ENCODE peak calls at places on chromosomes 3 and 15, in four cellular contexts. H, B, Q and K are unnamed samples. For H3K4me1, the result is how much of the 10 kb centered on the place peaks cover.

GRCh38 chr3:61805510-61806080 is 244.2 kb downstream of the PTPRG start:
- DNase-seq in H (no peak), B (no peak), Q (no peak), K (no peak)

GRCh38 chr15:65370885-65371284 is 6.9 kb downstream of the IGDCC3 start:
- DNase-seq in H (no peak), B (no peak), Q (no peak), K (no peak)

GRCh38 chr3:177571271-177571972 is 374.1 kb upstream of the TBL1XR1 start:
- DNase-seq in H (no peak), B (no peak), Q (no peak), K (no peak)

GRCh38 chr3:183116051-183116614 is 16.8 kb upstream of the MCCC1 start:
- DNase-seq in H (no peak), B (peak), Q (peak), K (no peak)

GRCh38 chr3:141279074-141279945 is 47.7 kb downstream of the PXYLP1 start:
- DNase-seq in H (no peak), B (peak), Q (no peak), K (no peak)

GRCh38 chr3:169497567-169498257 is 165.8 kb downstream of the MECOM start:
- DNase-seq in H (no peak), B (no peak), Q (peak), K (no peak)

GRCh38 chr15:70788114-70789049 is 25.0 kb upstream of the UACA start:
- DNase-seq in H (no peak), B (no peak), Q (no peak), K (no peak)

GRCh38 chr3:135487261-135487660 is 478.3 kb upstream of the PPP2R3A start:
- DNase-seq in H (no peak), B (no peak), Q (no peak), K (no peak)

GRCh38 chr3:131233900-131234667 is 147.5 kb upstream of the NUDT16 start:
- DNase-seq in H (no peak), B (no peak), Q (no peak), K (no peak)

GRCh38 chr3:149765762-149766334 is 13.6 kb upstream of the COMMD2 start:
- DNase-seq in H (no peak), B (peak), Q (peak), K (no peak)

GRCh38 chr3:2706836-2707210 is 403.4 kb downstream of the IL5RA start:
- DNase-seq in H (no peak), B (no peak), Q (no peak), K (no peak)

GRCh38 chr15:42053914-42054313 is 33.1 kb upstream of the PLA2G4E start:
- DNase-seq in H (no peak), B (no peak), Q (no peak), K (no peak)

GRCh38 chr15:88704791-88705768 is 66.3 kb downstream of the ISG20 start:
- DNase-seq in H (peak), B (peak), Q (peak), K (peak)

GRCh38 chr15:51888593-51889195 is 59.2 kb downstream of the TMOD3 start:
- DNase-seq in H (no peak), B (peak), Q (peak), K (no peak)

GRCh38 chr3:152175576-152175883 is 93.2 kb upstream of the MBNL1 start:
- DNase-seq in H (no peak), B (no peak), Q (peak), K (no peak)

GRCh38 chr3:10942806-10943205 is 49.7 kb upstream of the SLC6A1 start:
- DNase-seq in H (no peak), B (no peak), Q (no peak), K (no peak)

GRCh38 chr3:134339331-134339730 is 34.9 kb downstream of the AMOTL2 start:
- DNase-seq in H (no peak), B (peak), Q (no peak), K (no peak)

GRCh38 chr15:75043509-75044257 is 20.3 kb downstream of the PPCDC start:
- DNase-seq in H (peak), B (no peak), Q (peak), K (peak)
- TF ChIP-seq POLR2AphosphoS5 in H (peak), B (no peak), Q (peak), K (no peak)

GRCh38 chr3:107740992-107741896 is 218.5 kb downstream of the BBX start:
- DNase-seq in H (no peak), B (peak), Q (peak), K (no peak)
- H3K4me1 ChIP-seq in H (under half), B (under half), Q (under half), K (under half)

DNA sequence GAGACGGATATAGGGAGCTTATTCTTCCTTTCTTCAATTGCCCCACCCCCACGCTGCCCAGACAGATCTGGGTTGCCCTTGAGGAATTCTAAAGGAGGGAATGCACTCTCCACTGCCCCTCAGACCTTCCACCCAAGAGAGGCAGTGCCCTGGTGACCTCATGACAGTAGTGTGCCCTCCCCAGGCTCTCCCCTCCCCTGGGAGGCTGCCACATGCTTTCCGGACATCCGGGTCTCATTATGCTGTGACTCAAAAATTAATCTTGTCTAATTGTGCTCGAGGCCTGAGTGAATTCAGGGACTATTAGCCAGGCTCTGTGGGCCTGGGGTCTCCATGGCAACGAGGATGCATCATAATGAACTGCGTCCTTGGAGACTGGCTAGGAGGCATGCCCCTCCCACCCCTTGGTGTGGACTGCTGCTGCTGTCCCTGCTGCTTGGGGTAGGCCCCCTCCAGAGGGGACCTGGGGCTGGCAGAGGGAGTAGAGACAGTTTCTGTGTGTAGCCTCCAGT is 20.8 kb downstream of the CORO2B start:
- DNase-seq in H (no peak), B (peak), Q (no peak), K (no peak)
- TF ChIP-seq POLR2AphosphoS5 in H (no peak), B (no peak), Q (no peak), K (no peak)

GRCh38 chr3:43817081-43817480 is 126.3 kb downstream of the ABHD5 start:
- DNase-seq in H (no peak), B (no peak), Q (no peak), K (no peak)
- H3K4me1 ChIP-seq in H (under half), B (under half), Q (under half), K (under half)

GRCh38 chr15:48470096-48470495 is 138.9 kb downstream of the DUT start:
- DNase-seq in H (no peak), B (no peak), Q (no peak), K (no peak)

GRCh38 chr15:48469271-48469670 is 138.0 kb downstream of the DUT start:
- DNase-seq in H (no peak), B (no peak), Q (no peak), K (no peak)

GRCh38 chr15:48472756-48473155 is 141.5 kb downstream of the DUT start:
- DNase-seq in H (no peak), B (no peak), Q (peak), K (no peak)

GRCh38 chr15:48469681-48470080 is 138.5 kb downstream of the DUT start:
- DNase-seq in H (no peak), B (no peak), Q (no peak), K (no peak)

GRCh38 chr15:48471073-48471472 is 139.8 kb downstream of the DUT start:
- DNase-seq in H (no peak), B (no peak), Q (no peak), K (no peak)
- TF ChIP-seq POLR2AphosphoS5 in H (no peak), B (no peak), Q (no peak), K (no peak)

DNA sequence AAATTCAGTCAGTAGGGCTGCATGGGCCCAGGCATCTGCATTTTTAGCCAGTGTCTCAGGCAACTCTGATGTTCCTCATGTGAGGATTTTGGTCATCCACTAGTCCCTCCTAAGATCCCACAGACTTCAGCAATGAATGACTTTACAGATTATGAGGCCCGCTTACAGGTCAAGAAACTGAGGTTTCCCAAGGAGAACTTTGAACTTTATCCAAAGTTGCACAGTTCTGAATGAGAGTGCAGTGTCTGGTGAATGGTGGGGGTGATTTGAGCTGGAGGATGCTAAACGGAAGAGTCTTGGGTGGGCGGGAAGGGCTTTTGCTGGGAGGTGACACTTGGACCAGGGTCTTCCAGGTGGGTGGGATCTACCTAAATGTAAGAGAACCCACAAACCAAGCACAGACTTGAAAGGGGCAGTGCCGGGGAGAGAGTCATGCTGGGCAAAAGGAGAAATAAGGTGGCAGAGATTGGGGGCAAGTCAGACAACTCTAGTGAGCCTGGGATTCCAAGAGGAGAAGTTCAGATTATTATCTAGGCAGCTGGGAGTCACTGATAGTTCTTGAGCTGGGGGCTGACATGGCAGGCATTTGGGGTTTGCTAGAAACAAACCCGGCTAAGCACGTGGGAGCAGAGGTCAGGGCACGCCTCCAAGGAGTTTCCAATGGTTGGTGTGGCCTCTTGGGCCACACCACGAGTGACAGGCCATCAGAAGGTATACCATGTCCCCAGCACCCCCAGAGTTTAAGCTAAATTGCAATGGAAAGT is 27.5 kb downstream of the SLC6A6 start:
- DNase-seq in H (no peak), B (no peak), Q (no peak), K (no peak)
- H3K4me1 ChIP-seq in H (under half), B (under half), Q (under half), K (half or more)

GRCh38 chr3:127985655-127986225 is 66.5 kb upstream of the SEC61A1 start:
- DNase-seq in H (no peak), B (no peak), Q (no peak), K (no peak)

GRCh38 chr3:127988770-127989518 is 63.3 kb upstream of the SEC61A1 start:
- DNase-seq in H (no peak), B (no peak), Q (no peak), K (no peak)

GRCh38 chr3:127987309-127987995 is 64.8 kb upstream of the SEC61A1 start:
- DNase-seq in H (no peak), B (no peak), Q (no peak), K (no peak)

GRCh38 chr3:127985216-127985615 is 67.0 kb upstream of the SEC61A1 start:
- DNase-seq in H (no peak), B (no peak), Q (no peak), K (no peak)

GRCh38 chr3:127986803-127987202 is 65.4 kb upstream of the SEC61A1 start:
- DNase-seq in H (no peak), B (no peak), Q (no peak), K (no peak)
- TF ChIP-seq POLR2AphosphoS5 in H (no peak), B (no peak), Q (no peak), K (no peak)